ENCODE peak calls at places on chromosome 1, in nine cellular contexts. B is pancreas; C is stimulated activated CD4-positive, alpha-beta T cell treated with anti-CD3 and anti-CD28 coated beads, Interleukin-15, amount 100 ng/mL, for 24 hours; H is mesothelial cell of epicardium; Q is effector memory CD8-positive, alpha-beta T cell; K is EH; Z is stimulated activated CD8-positive, alpha-beta memory T cell treated with anti-CD3 and anti-CD28 coated beads, Interleukin-4, amount 100 ng/mL, for 1 hour; Y is tibial artery; V is suprapubic skin. S is an unnamed sample.

GRCh38 chr1:38029081-38029681 is 16.6 kb downstream of the UTP11 start:
- DNase-seq in H (no peak), Y (no peak), Q (no peak), Z (no peak), V (no peak), K (peak; percentile 25), C (no peak), B (no peak), S (no peak)

GRCh38 chr1:216325336-216325735 is 97.9 kb downstream of the USH2A start:
- DNase-seq in C (no peak), Y (no peak), K (no peak), V (no peak), H (no peak), Q (no peak), Z (no peak), B (no peak), S (no peak)

GRCh38 chr1:165562576-165562975 is 18.8 kb downstream of the LRRC52 start:
- DNase-seq in B (no peak), K (no peak), Q (no peak), Y (no peak), V (no peak), H (no peak), C (no peak), Z (no peak), S (no peak)

GRCh38 chr1:235093013-235093618 is 35.5 kb downstream of the TOMM20 start:
- DNase-seq in Z (no peak), C (no peak), H (peak; percentile 49), B (no peak), K (peak; percentile 63), Y (peak; percentile 76), Q (no peak), V (no peak), S (no peak)

GRCh38 chr1:8555582-8555981 is 237.7 kb downstream of the SLC45A1 start:
- DNase-seq in V (no peak), B (no peak), Y (no peak), Z (no peak), C (no peak), K (no peak), H (no peak), Q (no peak), S (no peak)

GRCh38 chr1:224432672-224433040 is 1.9 kb downstream of the WDR26 start:
- DNase-seq in H (no peak), Y (no peak), Q (no peak), C (peak; percentile 15), Z (no peak), B (no peak), V (no peak), K (no peak), S (no peak)

GRCh38 chr1:2641381-2642130 is 8.7 kb upstream of the MMEL1 start:
- DNase-seq in Z (no peak), K (no peak), C (no peak), B (no peak), Y (peak; percentile 60), H (no peak), V (no peak), Q (no peak), S (no peak)

GRCh38 chr1:178275083-178275482 is 181.2 kb downstream of the RASAL2 start:
- DNase-seq in Y (no peak), Q (no peak), Z (no peak), B (no peak), V (no peak), K (peak; percentile 30), H (no peak), C (no peak), S (no peak)

GRCh38 chr1:209890606-209891330 is 47.2 kb upstream of the SYT14 start:
- DNase-seq in K (peak; percentile 59), H (no peak), V (no peak), B (no peak), Z (no peak), Y (no peak), Q (no peak), C (no peak), S (no peak)

GRCh38 chr1:170145691-170146676 is at the start of gene NTMT2:
- DNase-seq in B (no peak), H (no peak), C (no peak), Y (no peak), K (no peak), V (no peak), Z (no peak), Q (no peak), S (no peak)

S was measured in NCI-H1048.